ENCODE peak calls at places on chromosomes 12 and 14, in nine cellular contexts. P is heart left ventricle, C is NCI-H1105 treated with DMSO at 0.1 percent for 48 hours, A is PC-3, Z is heart right ventricle, I is vagina, U is SW480, J is mesendoderm, Q is GM03348. N is an unnamed sample.

GRCh38 chr12:51721281-51721940 is 127.1 kb downstream of the FIGNL2 start:
- DNase-seq in A (no peak), C (no peak), J (peak), Z (peak), U (no peak), P (peak), Q (no peak), I (no peak), N (no peak)

GRCh38 chr14:38419579-38419978 is 163.7 kb upstream of the CLEC14A start:
- DNase-seq in U (no peak), C (no peak), P (no peak), Q (no peak), Z (no peak), J (peak), A (no peak), I (no peak), N (no peak)

GRCh38 chr12:16347391-16348298 is at the start of gene MGST1:
- DNase-seq in J (peak), C (peak), U (peak), A (peak), I (no peak), Z (peak), P (peak), Q (peak), N (peak)

GRCh38 chr12:728781-729180 is 23.6 kb upstream of the WNK1 start:
- DNase-seq in A (no peak), C (no peak), U (no peak), I (no peak), Q (no peak), P (no peak), J (no peak), Z (no peak), N (no peak)

GRCh38 chr12:106766393-106766826 is 8.1 kb upstream of the RIC8B start:
- DNase-seq in A (no peak), U (no peak), I (no peak), J (no peak), Q (no peak), C (no peak), Z (peak), P (peak), N (no peak)

GRCh38 chr12:45986646-45987338 is 3.6 kb downstream of the SCAF11 start:
- DNase-seq in C (no peak), I (no peak), Q (no peak), P (no peak), A (no peak), J (peak), U (no peak), Z (no peak), N (no peak)

GRCh38 chr14:105146181-105146975 is 22.2 kb downstream of the JAG2 start:
- DNase-seq in Q (no peak), I (no peak), Z (peak), P (peak), A (no peak), U (no peak), J (no peak), C (no peak), N (no peak)

GRCh38 chr14:100076133-100076532 is 10.9 kb downstream of the EVL start:
- DNase-seq in Q (peak), J (peak), A (peak), I (peak), P (no peak), U (peak), Z (no peak), C (no peak), N (no peak)

GRCh38 chr14:86672071-86672470 is 1142.1 kb downstream of the FLRT2 start:
- DNase-seq in J (no peak), U (no peak), I (no peak), P (no peak), Q (no peak), Z (no peak), C (no peak), A (no peak), N (no peak)

GRCh38 chr12:61011767-61012423 is 1248.3 kb upstream of the USP15 start:
- DNase-seq in A (no peak), I (no peak), C (no peak), P (no peak), J (no peak), Q (no peak), U (no peak), Z (no peak), N (no peak)

GRCh38 chr14:98928418-98928817 is 343.6 kb downstream of the BCL11B start:
- DNase-seq in I (no peak), Q (no peak), Z (no peak), J (peak), P (no peak), A (no peak), C (no peak), U (no peak), N (no peak)

GRCh38 chr14:81533212-81533535 is 479 bp downstream of the SEL1L start:
- DNase-seq in J (no peak), Z (no peak), U (no peak), C (no peak), P (no peak), Q (no peak), I (no peak), A (no peak), N (no peak)

GRCh38 chr12:93699271-93700141 is 22.3 kb downstream of the CRADD start:
- DNase-seq in Q (peak), Z (no peak), A (peak), C (no peak), J (no peak), P (no peak), U (no peak), I (no peak), N (no peak)

GRCh38 chr12:107912421-107913004 is 138.0 kb downstream of the ASCL4 start:
- DNase-seq in A (peak), P (peak), U (no peak), J (peak), I (no peak), Z (peak), C (peak), Q (peak), N (no peak)

GRCh38 chr12:26629864-26630263 is 203.1 kb downstream of the ITPR2 start:
- DNase-seq in U (no peak), P (no peak), Z (no peak), A (peak), C (no peak), J (peak), Q (peak), I (no peak), N (no peak)

GRCh38 chr12:58346032-58346632 is 404.8 kb downstream of the ATP23 start:
- DNase-seq in C (peak), U (peak), I (no peak), Z (no peak), J (peak), Q (peak), A (peak), P (no peak), N (peak)

GRCh38 chr14:63039800-63040380 is 5.4 kb downstream of the KCNH5 start:
- DNase-seq in J (peak), C (peak), I (no peak), A (peak), Z (no peak), U (peak), P (no peak), Q (no peak), N (peak)

GRCh38 chr14:99881011-99881410 is 87.8 kb downstream of the EML1 start:
- DNase-seq in I (no peak), Z (no peak), P (no peak), J (no peak), Q (peak), U (no peak), C (no peak), A (no peak), N (no peak)

GRCh38 chr12:13209279-13210021 is 12.9 kb downstream of the EMP1 start:
- DNase-seq in Z (no peak), J (no peak), Q (no peak), C (no peak), I (no peak), U (no peak), P (no peak), A (no peak), N (peak)

GRCh38 chr14:50791201-50791600 is 39.8 kb downstream of the NIN start:
- DNase-seq in C (no peak), U (no peak), Z (no peak), P (no peak), Q (no peak), I (no peak), J (no peak), A (no peak), N (no peak)

GRCh38 chr12:56189336-56189917 is at the start of gene SMARCC2:
- DNase-seq in A (peak), Z (peak), P (peak), J (peak), I (peak), C (peak), U (peak), Q (peak), N (peak)

GRCh38 chr12:129075451-129076208 is 222.4 kb downstream of the GLT1D1 start:
- DNase-seq in U (no peak), P (no peak), Z (no peak), C (no peak), A (no peak), I (no peak), Q (no peak), J (peak), N (no peak)

GRCh38 chr12:77855548-77855947 is 24.9 kb downstream of the NAV3 start:
- DNase-seq in C (no peak), J (no peak), U (no peak), Z (peak), A (peak), I (no peak), Q (no peak), P (peak), N (no peak)

N was measured in LoVo.